ENCODE peak calls at places on chromosomes 6 and 20, in seven cellular contexts. One of them, this sample, is unnamed.

GRCh38 chr6:102655823-102656222 is 1262.3 kb downstream of the GRIK2 start:
- DNase-seq in heart right ventricle: no peak
- DNase-seq in H1: no peak
- DNase-seq in activated B cell treated with CpG ODN at 0.5 μM for 24 hours: no peak
- DNase-seq in GM12865: no peak
- DNase-seq in GM10248: no peak
- DNase-seq in GM23338: no peak
- DNase-seq in this sample: no peak

GRCh38 chr6:140321891-140322290 is 947.4 kb upstream of the CITED2 start:
- DNase-seq in heart right ventricle: no peak
- DNase-seq in H1: no peak
- DNase-seq in activated B cell treated with CpG ODN at 0.5 μM for 24 hours: no peak
- DNase-seq in GM12865: no peak
- DNase-seq in GM10248: no peak
- DNase-seq in GM23338: no peak
- DNase-seq in this sample: no peak

GRCh38 chr6:106702046-106702445 is 72.7 kb downstream of the QRSL1 start:
- DNase-seq in heart right ventricle: no peak
- DNase-seq in H1: no peak
- DNase-seq in activated B cell treated with CpG ODN at 0.5 μM for 24 hours: no peak
- DNase-seq in GM12865: no peak
- DNase-seq in GM10248: peak; percentile 18
- DNase-seq in GM23338: no peak
- DNase-seq in this sample: no peak

GRCh38 chr20:21517566-21518277 is 3.9 kb upstream of the NKX2-2 start:
- DNase-seq in heart right ventricle: no peak
- DNase-seq in H1: no peak
- DNase-seq in activated B cell treated with CpG ODN at 0.5 μM for 24 hours: no peak
- DNase-seq in GM12865: no peak
- DNase-seq in GM10248: peak; percentile 18
- DNase-seq in GM23338: peak; percentile 60
- DNase-seq in this sample: no peak

GRCh38 chr20:61054411-61054810 is 197.7 kb upstream of the CDH4 start:
- DNase-seq in heart right ventricle: no peak
- DNase-seq in H1: no peak
- DNase-seq in activated B cell treated with CpG ODN at 0.5 μM for 24 hours: no peak
- DNase-seq in GM12865: no peak
- DNase-seq in GM10248: no peak
- DNase-seq in GM23338: no peak
- DNase-seq in this sample: no peak

GRCh38 chr6:7841781-7842468 is 68.7 kb downstream of the TXNDC5 start:
- DNase-seq in heart right ventricle: no peak
- DNase-seq in H1: no peak
- DNase-seq in activated B cell treated with CpG ODN at 0.5 μM for 24 hours: no peak
- DNase-seq in GM12865: no peak
- DNase-seq in GM10248: no peak
- DNase-seq in GM23338: no peak
- DNase-seq in this sample: no peak

GRCh38 chr6:36660771-36661471 is 17.6 kb upstream of the CDKN1A start:
- DNase-seq in heart right ventricle: peak; percentile 75
- DNase-seq in H1: peak; percentile 91
- DNase-seq in activated B cell treated with CpG ODN at 0.5 μM for 24 hours: no peak
- DNase-seq in GM12865: no peak
- DNase-seq in GM10248: no peak
- DNase-seq in GM23338: peak; percentile 89
- DNase-seq in this sample: no peak

GRCh38 chr6:39224523-39225182 is 4.6 kb downstream of the KCNK5 start:
- DNase-seq in heart right ventricle: no peak
- DNase-seq in H1: no peak
- DNase-seq in activated B cell treated with CpG ODN at 0.5 μM for 24 hours: no peak
- DNase-seq in GM12865: no peak
- DNase-seq in GM10248: no peak
- DNase-seq in GM23338: no peak
- DNase-seq in this sample: no peak

GRCh38 chr20:48718914-48719578 is 108.8 kb downstream of the PREX1 start:
- DNase-seq in heart right ventricle: no peak
- DNase-seq in H1: no peak
- DNase-seq in activated B cell treated with CpG ODN at 0.5 μM for 24 hours: no peak
- DNase-seq in GM12865: peak; percentile 74
- DNase-seq in GM10248: no peak
- DNase-seq in GM23338: no peak
- DNase-seq in this sample: no peak

GRCh38 chr6:143159001-143159400 is 98.3 kb downstream of the AIG1 start:
- DNase-seq in heart right ventricle: no peak
- DNase-seq in H1: no peak
- DNase-seq in activated B cell treated with CpG ODN at 0.5 μM for 24 hours: no peak
- DNase-seq in GM12865: no peak
- DNase-seq in GM10248: no peak
- DNase-seq in GM23338: no peak
- DNase-seq in this sample: no peak

GRCh38 chr6:36505744-36506534 is 41.3 kb downstream of the STK38 start:
- DNase-seq in heart right ventricle: no peak
- DNase-seq in H1: no peak
- DNase-seq in activated B cell treated with CpG ODN at 0.5 μM for 24 hours: no peak
- DNase-seq in GM12865: no peak
- DNase-seq in GM10248: no peak
- DNase-seq in GM23338: no peak
- DNase-seq in this sample: no peak

GRCh38 chr20:52801628-52802006 is 170.5 kb upstream of the TSHZ2 start:
- DNase-seq in heart right ventricle: no peak
- DNase-seq in H1: no peak
- DNase-seq in activated B cell treated with CpG ODN at 0.5 μM for 24 hours: no peak
- DNase-seq in GM12865: no peak
- DNase-seq in GM10248: no peak
- DNase-seq in GM23338: no peak
- DNase-seq in this sample: no peak

GRCh38 chr20:3228750-3229032 is 10.3 kb downstream of the SLC4A11 start:
- DNase-seq in heart right ventricle: no peak
- DNase-seq in H1: no peak
- DNase-seq in activated B cell treated with CpG ODN at 0.5 μM for 24 hours: no peak
- DNase-seq in GM12865: no peak
- DNase-seq in GM10248: no peak
- DNase-seq in GM23338: no peak
- DNase-seq in this sample: no peak

GRCh38 chr6:126812651-126813050 is 305.8 kb upstream of the RSPO3 start:
- DNase-seq in heart right ventricle: no peak
- DNase-seq in H1: no peak
- DNase-seq in activated B cell treated with CpG ODN at 0.5 μM for 24 hours: no peak
- DNase-seq in GM12865: no peak
- DNase-seq in GM10248: no peak
- DNase-seq in GM23338: no peak
- DNase-seq in this sample: peak; percentile 11

GRCh38 chr6:163120223-163120622 is 294.3 kb upstream of the QKI start:
- DNase-seq in heart right ventricle: no peak
- DNase-seq in H1: no peak
- DNase-seq in activated B cell treated with CpG ODN at 0.5 μM for 24 hours: no peak
- DNase-seq in GM12865: no peak
- DNase-seq in GM10248: no peak
- DNase-seq in GM23338: peak; percentile 29
- DNase-seq in this sample: no peak
- TF ChIP-seq CTCF in heart right ventricle: no peak
- TF ChIP-seq CTCF in H1: peak; percentile 2
- TF ChIP-seq CTCF in activated B cell treated with CpG ODN at 0.5 μM for 24 hours: no peak
- TF ChIP-seq CTCF in GM12865: no peak
- TF ChIP-seq CTCF in GM10248: no peak
- TF ChIP-seq CTCF in GM23338: peak; percentile 68
- TF ChIP-seq CTCF in this sample: no peak

DNA sequence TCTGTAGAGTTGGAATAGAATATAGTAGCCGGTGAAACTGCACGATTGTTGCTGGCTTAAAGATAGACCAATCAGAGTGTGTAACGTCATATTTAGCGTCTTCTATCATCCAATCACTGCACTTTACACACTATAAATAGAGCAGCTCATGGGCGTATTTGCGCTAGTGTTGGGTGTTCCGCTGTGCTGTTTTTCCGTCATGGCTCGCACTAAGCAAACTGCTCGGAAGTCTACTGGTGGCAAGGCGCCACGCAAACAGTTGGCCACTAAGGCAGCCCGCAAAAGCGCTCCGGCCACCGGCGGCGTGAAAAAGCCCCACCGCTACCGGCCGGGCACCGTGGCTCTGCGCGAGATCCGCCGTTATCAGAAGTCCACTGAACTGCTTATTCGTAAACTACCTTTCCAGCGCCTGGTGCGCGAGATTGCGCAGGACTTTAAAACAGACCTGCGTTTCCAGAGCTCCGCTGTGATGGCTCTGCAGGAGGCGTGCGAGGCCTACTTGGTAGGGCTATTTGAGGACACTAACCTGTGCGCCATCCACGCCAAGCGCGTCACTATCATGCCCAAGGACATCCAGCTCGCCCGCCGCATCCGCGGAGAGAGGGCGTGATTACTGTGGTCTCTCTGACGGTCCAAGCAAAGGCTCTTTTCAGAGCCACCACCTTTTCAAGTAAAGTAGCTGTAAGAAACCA is 57.8 kb downstream of the TRIM38 start:
- DNase-seq in heart right ventricle: peak; percentile 71
- DNase-seq in H1: no peak
- DNase-seq in activated B cell treated with CpG ODN at 0.5 μM for 24 hours: peak; percentile 71
- DNase-seq in GM12865: peak; percentile 96
- DNase-seq in GM10248: peak; percentile 83
- DNase-seq in GM23338: peak; percentile 72
- DNase-seq in this sample: peak; percentile 84
- TF ChIP-seq CTCF in heart right ventricle: no peak
- TF ChIP-seq CTCF in H1: no peak
- TF ChIP-seq CTCF in activated B cell treated with CpG ODN at 0.5 μM for 24 hours: no peak
- TF ChIP-seq CTCF in GM12865: no peak
- TF ChIP-seq CTCF in GM10248: peak; percentile 12
- TF ChIP-seq CTCF in GM23338: no peak
- TF ChIP-seq CTCF in this sample: no peak

GRCh38 chr6:157853018-157853805 is 30.2 kb downstream of the SNX9 start:
- DNase-seq in heart right ventricle: no peak
- DNase-seq in H1: no peak
- DNase-seq in activated B cell treated with CpG ODN at 0.5 μM for 24 hours: no peak
- DNase-seq in GM12865: no peak
- DNase-seq in GM10248: no peak
- DNase-seq in GM23338: no peak
- DNase-seq in this sample: no peak

GRCh38 chr6:157860505-157860991 is 37.5 kb downstream of the SNX9 start:
- DNase-seq in heart right ventricle: no peak
- DNase-seq in H1: no peak
- DNase-seq in activated B cell treated with CpG ODN at 0.5 μM for 24 hours: no peak
- DNase-seq in GM12865: no peak
- DNase-seq in GM10248: no peak
- DNase-seq in GM23338: no peak
- DNase-seq in this sample: no peak

GRCh38 chr6:157853902-157854481 is 30.9 kb downstream of the SNX9 start:
- DNase-seq in heart right ventricle: no peak
- DNase-seq in H1: no peak
- DNase-seq in activated B cell treated with CpG ODN at 0.5 μM for 24 hours: no peak
- DNase-seq in GM12865: no peak
- DNase-seq in GM10248: no peak
- DNase-seq in GM23338: no peak
- DNase-seq in this sample: no peak

GRCh38 chr6:157859775-157860504 is 36.9 kb downstream of the SNX9 start:
- DNase-seq in heart right ventricle: no peak
- DNase-seq in H1: no peak
- DNase-seq in activated B cell treated with CpG ODN at 0.5 μM for 24 hours: no peak
- DNase-seq in GM12865: no peak
- DNase-seq in GM10248: no peak
- DNase-seq in GM23338: no peak
- DNase-seq in this sample: no peak

GRCh38 chr6:157855325-157855724 is 32.3 kb downstream of the SNX9 start:
- DNase-seq in heart right ventricle: no peak
- DNase-seq in H1: no peak
- DNase-seq in activated B cell treated with CpG ODN at 0.5 μM for 24 hours: no peak
- DNase-seq in GM12865: no peak
- DNase-seq in GM10248: no peak
- DNase-seq in GM23338: no peak
- DNase-seq in this sample: no peak
- TF ChIP-seq CTCF in heart right ventricle: no peak
- TF ChIP-seq CTCF in H1: no peak
- TF ChIP-seq CTCF in activated B cell treated with CpG ODN at 0.5 μM for 24 hours: no peak
- TF ChIP-seq CTCF in GM12865: no peak
- TF ChIP-seq CTCF in GM10248: no peak
- TF ChIP-seq CTCF in GM23338: no peak
- TF ChIP-seq CTCF in this sample: no peak

GRCh38 chr6:62393608-62394007 is 107.6 kb upstream of the KHDRBS2 start:
- DNase-seq in heart right ventricle: no peak
- DNase-seq in H1: no peak
- DNase-seq in activated B cell treated with CpG ODN at 0.5 μM for 24 hours: no peak
- DNase-seq in GM12865: no peak
- DNase-seq in GM10248: no peak
- DNase-seq in GM23338: peak; percentile 73
- DNase-seq in this sample: no peak
- TF ChIP-seq CTCF in heart right ventricle: no peak
- TF ChIP-seq CTCF in H1: no peak
- TF ChIP-seq CTCF in activated B cell treated with CpG ODN at 0.5 μM for 24 hours: no peak
- TF ChIP-seq CTCF in GM12865: no peak
- TF ChIP-seq CTCF in GM10248: no peak
- TF ChIP-seq CTCF in GM23338: peak; percentile 32
- TF ChIP-seq CTCF in this sample: no peak

DNA sequence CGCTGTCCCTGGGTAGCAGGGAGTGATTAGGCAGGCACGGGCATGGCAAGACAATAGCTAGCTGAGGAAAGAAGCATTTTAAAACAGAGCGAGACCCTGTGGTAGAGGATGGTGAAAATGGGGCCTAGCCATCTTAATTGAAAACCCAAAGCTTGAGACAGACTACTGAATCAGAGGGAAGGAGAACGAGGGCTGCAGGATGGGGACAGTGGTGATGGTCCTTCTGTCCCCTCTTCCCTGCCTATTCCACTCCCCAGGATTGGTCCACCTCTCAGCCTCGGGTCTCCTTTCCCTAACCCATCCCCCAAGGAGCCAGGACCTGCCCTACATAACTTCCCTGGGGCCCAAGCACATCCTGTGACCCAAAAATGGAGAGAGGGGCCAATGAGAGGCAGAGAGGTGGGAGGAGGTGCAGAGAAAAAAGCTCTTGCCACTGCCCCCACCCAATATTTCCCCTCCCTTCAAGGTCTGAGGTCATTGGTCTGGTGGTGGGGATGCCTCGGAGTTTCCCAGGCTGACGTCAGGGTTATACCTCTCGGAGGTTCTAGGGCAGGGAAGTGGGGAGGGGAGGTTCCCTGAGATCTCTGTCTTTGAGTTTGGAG is 884 bp upstream of the CUTA start:
- DNase-seq in heart right ventricle: no peak
- DNase-seq in H1: peak; percentile 55
- DNase-seq in activated B cell treated with CpG ODN at 0.5 μM for 24 hours: no peak
- DNase-seq in GM12865: peak; percentile 61
- DNase-seq in GM10248: no peak
- DNase-seq in GM23338: peak; percentile 56
- DNase-seq in this sample: no peak
- TF ChIP-seq CTCF in heart right ventricle: peak; percentile 1
- TF ChIP-seq CTCF in H1: no peak
- TF ChIP-seq CTCF in activated B cell treated with CpG ODN at 0.5 μM for 24 hours: no peak
- TF ChIP-seq CTCF in GM12865: no peak
- TF ChIP-seq CTCF in GM10248: no peak
- TF ChIP-seq CTCF in GM23338: no peak
- TF ChIP-seq CTCF in this sample: no peak